ENCODE peak calls at places on chromosome 4, in four cellular contexts. B, K, S and M are unnamed samples.

GRCh38 chr4:3263053-3263958 is 14.3 kb downstream of the MSANTD1 start:
- DNase-seq in B (no peak), S (no peak), K (no peak), M (peak)

GRCh38 chr4:156942991-156943390 is 28.6 kb downstream of the PDGFC start:
- DNase-seq in B (no peak), S (no peak), K (no peak), M (no peak)

GRCh38 chr4:123503698-123504389 is 107.2 kb downstream of the SPRY1 start:
- DNase-seq in B (no peak), K (no peak), S (no peak), M (no peak)

GRCh38 chr4:2662598-2662997 is 93.5 kb downstream of the TNIP2 start:
- DNase-seq in K (no peak), S (no peak), B (no peak), M (no peak)

GRCh38 chr4:120819816-120820437 is 102.6 kb downstream of the PRDM5 start:
- DNase-seq in B (no peak), S (no peak), K (no peak), M (no peak)

GRCh38 chr4:185115827-185116232 is 27.2 kb upstream of the SLC25A4 start:
- DNase-seq in K (no peak), B (peak), S (peak), M (peak)

GRCh38 chr4:185640809-185641675 is 105.7 kb upstream of the PDLIM3 start:
- DNase-seq in K (peak), B (peak), S (peak), M (peak)

GRCh38 chr4:64545593-64545992 is 136.3 kb upstream of the TECRL start:
- DNase-seq in K (no peak), B (no peak), S (no peak), M (no peak)

GRCh38 chr4:133151301-133151680 is 2.2 kb downstream of the PCDH10 start:
- DNase-seq in B (no peak), S (no peak), K (no peak), M (no peak)

GRCh38 chr4:155972098-155972497 is 18.4 kb upstream of the CTSO start:
- DNase-seq in B (no peak), S (no peak), K (peak), M (no peak)

GRCh38 chr4:128565565-128566186 is 243.8 kb upstream of the JADE1 start:
- DNase-seq in S (peak), B (no peak), K (no peak), M (peak)

GRCh38 chr4:7753271-7753670 is 186.4 kb downstream of the AFAP1 start:
- DNase-seq in S (no peak), K (no peak), B (no peak), M (no peak)

GRCh38 chr4:90660672-90661071 is 533.5 kb downstream of the CCSER1 start:
- DNase-seq in K (no peak), B (no peak), S (no peak), M (no peak)

GRCh38 chr4:53026233-53026632 is 164.1 kb downstream of the RASL11B start:
- DNase-seq in S (no peak), K (no peak), B (no peak), M (peak)

GRCh38 chr4:113116414-113117345 is 67.2 kb downstream of the ANK2 start:
- DNase-seq in S (no peak), K (no peak), B (no peak), M (no peak)

GRCh38 chr4:165874072-165874798 is 1.2 kb downstream of the TLL1 start:
- DNase-seq in B (no peak), S (no peak), K (no peak), M (peak)

GRCh38 chr4:8230033-8230432 is 30.9 kb downstream of the SH3TC1 start:
- DNase-seq in S (no peak), B (no peak), K (no peak), M (no peak)

GRCh38 chr4:42570221-42570620 is 86.7 kb downstream of the ATP8A1 start:
- DNase-seq in K (no peak), B (no peak), S (no peak), M (no peak)

GRCh38 chr4:2069986-2070385 is 10.9 kb downstream of the NAT8L start:
- DNase-seq in S (no peak), B (no peak), K (no peak), M (peak)

GRCh38 chr4:6492861-6493667 is 20.6 kb upstream of the PPP2R2C start:
- DNase-seq in B (no peak), K (no peak), S (no peak), M (no peak)

GRCh38 chr4:90127223-90127705 is at the start of gene CCSER1:
- DNase-seq in B (no peak), S (no peak), K (no peak), M (peak)

DNA sequence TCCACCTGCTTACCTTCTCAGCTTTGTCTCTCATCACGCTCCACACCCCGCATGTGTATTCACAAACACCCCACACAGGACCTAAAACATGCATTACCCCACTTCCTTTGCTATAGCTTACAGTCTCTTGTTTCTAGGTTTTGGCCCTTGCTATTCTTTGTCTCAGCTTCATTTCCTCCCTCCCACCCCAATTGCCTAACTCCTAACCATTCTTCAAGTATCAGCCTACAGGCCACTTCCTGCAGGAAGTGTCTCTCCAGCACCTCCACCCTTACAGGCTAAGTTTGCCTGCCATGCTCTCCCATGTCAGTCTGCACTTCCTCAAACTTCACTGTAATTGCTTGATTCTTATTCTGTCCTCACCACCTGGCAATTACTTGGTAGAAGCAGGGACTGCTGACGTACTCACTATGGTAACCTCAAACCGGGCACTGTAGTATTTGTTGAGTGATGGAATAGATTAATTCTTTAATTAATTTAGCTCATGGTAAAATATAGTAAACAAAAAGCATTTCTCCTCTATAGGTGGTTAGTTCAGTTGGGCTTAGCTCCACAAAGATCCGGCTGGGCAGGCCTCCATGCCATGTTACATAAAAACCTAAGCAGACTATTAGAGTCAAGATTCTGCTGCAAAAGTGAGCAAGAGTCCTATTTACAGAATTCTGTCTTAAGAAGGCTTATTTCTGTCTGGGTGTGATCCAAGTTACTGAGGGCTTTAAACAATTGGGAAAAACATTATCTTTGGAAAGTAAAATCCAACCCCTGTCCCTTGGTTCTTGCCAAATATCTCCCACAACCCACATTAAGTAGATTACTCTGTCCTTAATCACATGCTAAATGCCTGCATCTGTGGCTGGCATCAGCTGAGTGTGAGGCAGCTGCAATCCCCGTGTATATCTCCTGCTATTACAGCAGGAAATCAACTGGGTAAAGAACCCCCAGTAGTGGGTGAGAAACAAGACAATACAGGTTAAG is 124.7 kb upstream of the CPEB2 start:
- DNase-seq in B (no peak), S (no peak), K (no peak), M (peak)
- TF ChIP-seq POLR2AphosphoS5 in B (no peak), S (no peak), K (no peak), M (no peak)

GRCh38 chr4:158094413-158095110 is 78.3 kb downstream of the GASK1B start:
- DNase-seq in K (no peak), B (no peak), S (peak), M (no peak)
- TF ChIP-seq SMC3 in K (no peak), B (no peak), S (no peak), M (no peak)

DNA sequence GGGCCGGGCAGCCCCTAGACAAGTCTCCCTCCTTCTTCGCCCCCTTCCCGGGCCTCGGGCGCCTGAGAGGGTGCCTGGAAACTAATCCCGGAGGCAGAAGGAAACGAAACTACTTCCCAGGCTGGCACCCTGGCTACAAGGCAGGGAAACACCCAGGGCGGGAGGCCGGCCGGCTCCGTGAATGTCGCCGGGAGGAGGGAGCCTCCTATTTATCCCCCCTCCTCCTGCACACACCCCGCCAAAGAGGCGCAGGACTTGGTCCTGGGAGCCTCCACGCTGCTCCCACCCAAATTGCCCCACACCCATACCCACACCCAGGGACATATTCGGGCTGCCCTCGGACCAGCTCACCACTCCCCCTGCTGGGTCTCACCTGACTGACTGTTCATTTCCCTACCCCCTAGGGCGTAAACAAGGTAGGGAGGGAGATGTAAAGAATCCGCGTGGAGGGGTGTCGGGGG is at the start of gene BTC:
- DNase-seq in S (peak), K (no peak), B (no peak), M (peak)
- TF ChIP-seq POLR2AphosphoS5 in S (no peak), K (no peak), B (no peak), M (no peak)

DNA sequence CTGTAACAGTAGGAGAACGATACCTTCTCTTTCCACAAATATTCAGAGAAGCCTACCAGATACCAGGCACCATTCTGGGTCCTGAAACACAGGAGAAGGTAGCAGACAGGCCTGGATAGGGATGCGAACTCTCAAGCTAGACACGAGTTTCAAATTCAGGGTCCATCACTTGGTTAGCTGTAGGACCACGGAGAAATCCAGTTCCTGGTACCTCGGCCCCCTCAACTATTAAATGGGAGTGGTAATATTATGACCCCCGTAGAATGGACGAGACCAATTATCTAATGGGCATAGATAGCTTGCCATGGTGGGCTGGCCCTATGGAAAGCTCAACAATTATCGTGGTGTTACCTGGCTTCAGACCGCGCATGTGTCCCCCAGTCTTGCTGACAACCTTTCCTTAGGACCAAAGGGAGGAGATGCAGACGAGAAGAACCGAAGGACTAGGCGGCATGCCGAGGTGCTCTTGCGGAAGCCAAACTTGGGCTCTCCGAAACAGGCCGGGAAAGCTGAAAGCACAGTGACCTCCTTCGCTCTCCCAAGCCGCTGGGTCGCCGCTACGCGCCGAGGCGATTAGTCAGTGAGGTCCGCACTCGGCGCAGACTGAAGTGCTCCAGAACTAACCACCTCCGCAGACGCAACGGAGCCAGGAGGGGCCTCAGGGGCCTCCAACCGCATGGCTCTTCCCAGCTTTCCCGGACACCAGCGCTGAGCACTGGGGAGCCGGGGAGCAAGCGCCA is 19.6 kb downstream of the NKX3-2 start:
- DNase-seq in K (no peak), B (peak), S (no peak), M (peak)
- TF ChIP-seq SMC3 in K (no peak), B (no peak), S (no peak), M (no peak)

GRCh38 chr4:140833280-140833679 is 77.1 kb upstream of the TBC1D9 start:
- DNase-seq in B (no peak), S (no peak), K (no peak), M (no peak)

GRCh38 chr4:140829825-140830224 is 73.6 kb upstream of the TBC1D9 start:
- DNase-seq in S (no peak), B (no peak), K (peak), M (no peak)

GRCh38 chr4:140839396-140839795 is 83.2 kb upstream of the TBC1D9 start:
- DNase-seq in K (no peak), B (no peak), S (no peak), M (no peak)

GRCh38 chr4:140837742-140838141 is 81.6 kb upstream of the TBC1D9 start:
- DNase-seq in S (no peak), K (no peak), B (no peak), M (no peak)

DNA sequence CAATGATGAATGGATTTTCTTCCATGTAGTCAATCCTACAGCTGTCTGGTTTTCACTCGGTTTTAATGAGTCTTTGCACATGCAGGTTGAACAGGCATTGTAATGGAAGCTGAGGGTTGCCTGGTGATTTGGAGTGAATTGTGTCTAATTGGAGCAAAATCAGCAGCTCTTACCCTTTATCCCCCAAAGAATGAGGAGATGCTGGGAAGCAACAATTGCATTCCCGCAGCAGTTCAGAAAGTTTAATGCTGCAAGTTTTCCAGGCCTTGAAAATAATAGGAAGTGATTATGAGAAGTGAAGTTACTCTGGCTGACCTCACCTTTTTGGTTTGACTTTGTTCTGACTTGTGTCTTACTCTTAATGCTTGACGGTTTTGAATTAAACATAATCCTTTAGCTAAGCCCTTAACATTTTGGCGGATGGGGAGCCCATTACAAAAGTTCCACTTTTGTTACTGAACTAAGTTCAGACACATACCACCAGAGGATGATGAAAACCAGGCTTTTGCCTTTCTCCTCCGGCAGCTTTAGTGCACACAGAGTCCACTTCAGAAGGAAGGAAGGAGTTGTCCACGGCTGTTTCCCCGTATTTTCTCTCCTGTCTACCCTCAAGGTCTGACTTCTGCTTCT is 78.8 kb upstream of the TBC1D9 start:
- DNase-seq in B (no peak), K (no peak), S (no peak), M (no peak)
- TF ChIP-seq POLR2AphosphoS5 in B (no peak), K (no peak), S (no peak), M (no peak)

GRCh38 chr4:80307183-80307735 is 28.3 kb upstream of the CFAP299 start:
- DNase-seq in S (no peak), B (no peak), K (no peak), M (no peak)
- TF ChIP-seq SMC3 in S (no peak), B (no peak), K (no peak), M (no peak)

DNA sequence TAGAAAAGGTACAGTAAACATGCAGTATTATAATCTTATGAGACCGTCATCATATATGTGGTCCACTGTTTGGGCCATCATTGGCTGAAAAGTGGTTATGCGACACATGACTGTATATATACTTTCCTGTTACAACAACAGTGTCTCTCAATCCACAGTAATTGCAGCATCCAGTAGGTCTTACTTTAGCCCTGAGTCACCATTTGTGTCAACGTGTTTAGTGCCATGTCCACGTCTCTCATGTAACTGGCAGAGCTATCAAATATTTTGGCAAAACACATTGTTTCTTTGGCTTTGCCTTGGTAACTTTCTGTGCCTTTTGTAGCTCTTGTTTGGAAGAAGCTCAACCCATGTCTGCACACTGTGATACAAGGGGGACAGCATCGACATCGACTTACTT is 73.8 kb downstream of the CD38 start:
- DNase-seq in S (no peak), B (no peak), K (no peak), M (no peak)
- TF ChIP-seq POLR2AphosphoS5 in S (no peak), B (no peak), K (no peak), M (no peak)

GRCh38 chr4:146443525-146443924 is 78.2 kb downstream of the SLC10A7 start:
- DNase-seq in B (no peak), S (no peak), K (no peak), M (no peak)
- TF ChIP-seq SMC3 in B (no peak), S (no peak), K (no peak), M (no peak)

GRCh38 chr4:39036172-39036571 is 4.0 kb upstream of the TMEM156 start:
- DNase-seq in B (no peak), K (no peak), S (peak), M (no peak)

GRCh38 chr4:39030726-39031125 is 1.5 kb downstream of the TMEM156 start:
- DNase-seq in K (no peak), B (no peak), S (no peak), M (no peak)

GRCh38 chr4:39029752-39030694 is 2.2 kb downstream of the TMEM156 start:
- DNase-seq in K (peak), B (no peak), S (no peak), M (no peak)

GRCh38 chr4:39037491-39037825 is 5.2 kb upstream of the TMEM156 start:
- DNase-seq in S (no peak), B (no peak), K (no peak), M (no peak)

DNA sequence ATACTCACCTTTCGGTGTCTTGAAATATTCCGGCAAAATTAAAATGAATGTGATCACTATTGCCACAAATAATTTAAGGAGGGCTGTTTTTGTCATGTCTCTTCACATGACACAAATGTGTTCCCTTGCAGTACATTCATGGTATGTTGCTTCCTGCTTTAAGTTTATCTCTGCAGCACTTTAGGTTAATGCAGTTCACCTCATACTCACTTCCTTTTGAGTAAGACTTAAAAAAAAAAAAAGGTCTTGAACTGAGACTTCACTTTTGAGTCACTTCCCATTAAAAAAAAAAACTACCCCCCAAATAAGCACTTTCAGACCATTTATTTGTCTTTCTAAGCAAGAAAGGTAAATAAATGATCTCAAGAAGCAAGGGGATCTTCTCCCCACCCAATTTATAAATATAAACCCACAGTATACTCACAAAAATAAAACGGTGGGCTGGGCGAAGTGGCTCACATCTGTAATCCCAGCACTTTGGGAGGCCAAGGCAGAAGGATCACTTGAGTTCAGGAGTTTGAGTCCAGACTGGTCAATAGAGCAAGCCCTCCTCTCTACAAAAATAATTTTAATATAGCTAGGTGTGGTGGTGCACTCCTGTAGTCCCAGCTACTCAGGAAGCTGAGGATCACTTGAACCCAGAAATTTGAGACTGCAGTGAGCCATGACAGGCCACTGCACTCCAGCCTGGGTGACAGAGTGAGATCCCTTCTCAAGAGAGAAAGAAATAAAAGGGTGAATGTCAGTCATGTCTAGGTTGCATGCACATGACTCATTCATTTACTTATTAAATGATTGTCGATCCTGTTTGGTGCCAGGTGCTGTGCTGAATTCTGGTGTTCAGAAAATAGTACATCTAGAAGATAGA is at the start of gene TMEM156:
- DNase-seq in B (no peak), K (peak), S (peak), M (no peak)
- TF ChIP-seq POLR2AphosphoS5 in B (no peak), K (peak), S (no peak), M (no peak)